ENCODE peak calls at places on chromosomes 7 and 10, in six cellular contexts. B is IMR-90, F is H9, A is mesenchymal stem cell, X is mesendoderm, J is H1. T is an unnamed sample.

GRCh38 chr10:80684217-80684616 is 146.5 kb downstream of the SH2D4B start:
- DNase-seq in F (no peak), J (no peak), A (peak), B (peak), X (peak), T (no peak)

GRCh38 chr7:10122573-10123100 is 851.0 kb upstream of the PHF14 start:
- DNase-seq in J (no peak), B (no peak), F (no peak), X (peak), A (peak), T (peak)

GRCh38 chr10:84574101-84574500 is 245.7 kb downstream of the CCSER2 start:
- DNase-seq in X (peak), F (no peak), A (no peak), J (no peak), B (no peak), T (no peak)

GRCh38 chr7:149209518-149210269 is 14.3 kb downstream of the ZNF282 start:
- DNase-seq in B (peak), J (peak), X (peak), A (peak), F (peak), T (peak)

GRCh38 chr7:157412021-157412443 is 75.2 kb downstream of the DNAJB6 start:
- DNase-seq in J (no peak), A (peak), X (no peak), F (no peak), B (peak), T (no peak)

GRCh38 chr10:124087672-124088634 is 5.4 kb downstream of the CHST15 start:
- DNase-seq in A (no peak), F (no peak), J (no peak), X (no peak), B (no peak), T (no peak)

GRCh38 chr10:86300399-86300925 is 66.1 kb downstream of the GRID1 start:
- DNase-seq in A (no peak), X (no peak), J (no peak), F (peak), B (no peak), T (no peak)

GRCh38 chr7:107230334-107230733 is 61.5 kb downstream of the HBP1 start:
- DNase-seq in B (peak), A (no peak), J (no peak), X (no peak), F (no peak), T (no peak)

GRCh38 chr10:30748152-30748845 is 118.7 kb upstream of the LYZL2 start:
- DNase-seq in F (no peak), J (no peak), B (no peak), A (peak), X (no peak), T (no peak)

GRCh38 chr7:73647725-73648592 is 19.7 kb upstream of the VPS37D start:
- DNase-seq in B (no peak), X (no peak), J (no peak), A (no peak), F (no peak), T (no peak)

GRCh38 chr10:117320050-117320665 is 55.1 kb downstream of the PDZD8 start:
- DNase-seq in X (peak), A (peak), B (peak), F (no peak), J (no peak), T (peak)

GRCh38 chr10:78843495-78843894 is 225.3 kb upstream of the ZMIZ1 start:
- DNase-seq in J (no peak), A (no peak), X (no peak), B (no peak), F (no peak), T (no peak)

GRCh38 chr10:120583424-120584108 is 126.5 kb downstream of the PLPP4 start:
- DNase-seq in F (peak), X (no peak), J (no peak), B (no peak), A (no peak), T (no peak)

GRCh38 chr10:33334170-33334838 is at the start of gene NRP1:
- DNase-seq in F (peak), A (no peak), J (no peak), X (peak), B (no peak), T (peak)

GRCh38 chr10:112949875-112950507 is at the start of gene TCF7L2:
- DNase-seq in X (peak), F (peak), B (peak), A (peak), J (peak), T (peak)

GRCh38 chr7:133530682-133531081 is 277.8 kb downstream of the EXOC4 start:
- DNase-seq in F (no peak), J (no peak), A (no peak), X (no peak), B (peak), T (no peak)

GRCh38 chr10:16381083-16381482 is 55.7 kb upstream of the PTER start:
- DNase-seq in X (no peak), A (no peak), F (no peak), B (no peak), J (no peak), T (no peak)

GRCh38 chr7:150451097-150451793 is 815 bp downstream of the GIMAP8 start:
- DNase-seq in F (no peak), A (no peak), B (no peak), J (no peak), X (no peak), T (no peak)

GRCh38 chr10:124539935-124540641 is 78.5 kb downstream of the LHPP start:
- DNase-seq in X (peak), F (peak), A (peak), J (peak), B (peak), T (peak)

GRCh38 chr10:86899128-86899527 is 58.3 kb downstream of the MMRN2 start:
- DNase-seq in B (no peak), X (peak), A (no peak), J (no peak), F (peak), T (peak)

GRCh38 chr7:132740176-132740575 is 163.9 kb upstream of the PLXNA4 start:
- DNase-seq in X (no peak), B (no peak), F (no peak), A (no peak), J (no peak), T (no peak)

GRCh38 chr7:69656890-69657289 is 58.6 kb downstream of the AUTS2 start:
- DNase-seq in A (peak), X (peak), F (no peak), J (no peak), B (no peak), T (no peak)

GRCh38 chr7:4208586-4208985 is 473.5 kb upstream of the FOXK1 start:
- DNase-seq in F (no peak), B (no peak), X (no peak), J (no peak), A (no peak), T (no peak)

GRCh38 chr10:31124852-31125251 is 93.2 kb upstream of the ZNF438 start:
- DNase-seq in A (no peak), X (no peak), F (no peak), J (no peak), B (no peak), T (no peak)

GRCh38 chr10:61882621-61883375 is 18.7 kb upstream of the ARID5B start:
- DNase-seq in X (no peak), F (no peak), B (peak), J (no peak), A (no peak), T (no peak)

GRCh38 chr10:124624875-124625274 is 119.3 kb downstream of the FAM53B start:
- DNase-seq in A (no peak), X (no peak), J (no peak), F (no peak), B (no peak), T (no peak)

GRCh38 chr7:37031571-37032257 is 307.4 kb upstream of the AOAH start:
- DNase-seq in J (peak), B (peak), F (peak), X (peak), A (peak), T (peak)

GRCh38 chr7:105250239-105250638 is 138.5 kb downstream of the SRPK2 start:
- DNase-seq in B (no peak), X (no peak), A (no peak), F (no peak), J (no peak), T (no peak)

GRCh38 chr7:29424295-29424983 is 139.2 kb upstream of the PRR15 start:
- DNase-seq in J (no peak), B (no peak), X (no peak), F (no peak), A (no peak), T (no peak)

GRCh38 chr10:5683065-5683464 is 1.6 kb upstream of the TASOR2 start:
- DNase-seq in F (no peak), A (no peak), X (no peak), B (no peak), J (no peak), T (no peak)

GRCh38 chr10:5685764-5686240 is 1.2 kb downstream of the TASOR2 start:
- DNase-seq in F (no peak), X (no peak), A (peak), J (no peak), B (peak), T (no peak)

GRCh38 chr10:5684318-5684970 is at the start of gene TASOR2:
- DNase-seq in F (peak), A (peak), X (peak), B (peak), J (peak), T (peak)

GRCh38 chr10:5681930-5682329 is 2.7 kb upstream of the TASOR2 start:
- DNase-seq in J (no peak), B (no peak), A (no peak), F (no peak), X (no peak), T (no peak)

DNA sequence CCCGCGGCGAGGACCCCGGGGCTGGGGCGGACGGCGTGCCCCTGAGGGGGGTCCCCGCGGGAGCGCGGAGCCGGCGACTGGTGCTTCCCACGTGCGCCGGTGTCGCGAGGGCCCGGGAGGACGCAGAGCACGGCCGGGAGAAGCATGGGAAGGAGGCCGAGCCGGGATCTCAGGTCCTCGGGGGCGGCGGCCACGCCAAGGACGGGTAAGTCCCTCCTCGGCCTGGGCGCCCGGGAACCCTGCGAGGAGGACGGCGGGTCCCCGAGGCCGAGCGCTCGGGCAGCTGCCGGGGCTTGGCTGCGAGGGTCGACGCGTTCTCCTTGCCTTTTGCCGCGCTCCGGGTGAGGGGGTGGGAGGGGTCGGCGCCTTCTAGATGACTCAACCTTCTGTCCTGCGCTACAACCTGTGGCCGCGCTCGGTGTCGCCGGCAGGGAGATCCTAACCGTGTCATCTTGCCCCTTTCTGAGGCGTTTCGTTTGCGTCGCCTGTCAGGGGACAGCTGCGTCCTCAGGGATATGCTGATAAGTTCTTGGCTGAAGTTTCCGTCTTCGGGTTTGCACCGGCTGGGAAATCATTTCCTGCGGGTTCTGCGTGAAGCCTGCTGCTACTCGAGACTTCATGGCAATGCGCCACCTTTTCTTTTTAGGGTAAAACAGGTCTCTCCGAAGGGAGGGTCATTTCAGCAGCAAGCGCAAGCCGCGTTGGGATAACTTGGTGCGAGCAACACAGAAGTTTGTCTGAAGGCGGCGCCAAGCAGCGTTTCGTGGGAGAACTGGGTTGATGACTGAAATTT is 529 bp downstream of the TASOR2 start:
- DNase-seq in X (peak), F (peak), A (peak), J (no peak), B (peak), T (peak)
- H2AK5ac ChIP-seq in X (no peak), F (no peak), A (no peak), J (no peak), B (no peak), T (no peak)

GRCh38 chr10:93749218-93749799 is 8.4 kb upstream of the LGI1 start:
- DNase-seq in B (no peak), F (peak), X (peak), J (peak), A (peak), T (no peak)
- H3K4me2 ChIP-seq in B (no peak), F (peak), X (no peak), J (peak), A (no peak), T (no peak)

GRCh38 chr10:21482821-21483220 is 42.7 kb downstream of the SKIDA1 start:
- DNase-seq in A (no peak), B (no peak), X (no peak), F (no peak), J (no peak), T (no peak)
- H2AK5ac ChIP-seq in A (no peak), B (no peak), X (no peak), F (no peak), J (no peak), T (no peak)

GRCh38 chr10:9163699-9164098 is 1109.2 kb downstream of the GATA3 start:
- DNase-seq in B (no peak), J (no peak), F (no peak), A (no peak), X (no peak), T (no peak)
- H3K4me2 ChIP-seq in B (no peak), J (no peak), F (no peak), A (no peak), X (no peak), T (no peak)

DNA sequence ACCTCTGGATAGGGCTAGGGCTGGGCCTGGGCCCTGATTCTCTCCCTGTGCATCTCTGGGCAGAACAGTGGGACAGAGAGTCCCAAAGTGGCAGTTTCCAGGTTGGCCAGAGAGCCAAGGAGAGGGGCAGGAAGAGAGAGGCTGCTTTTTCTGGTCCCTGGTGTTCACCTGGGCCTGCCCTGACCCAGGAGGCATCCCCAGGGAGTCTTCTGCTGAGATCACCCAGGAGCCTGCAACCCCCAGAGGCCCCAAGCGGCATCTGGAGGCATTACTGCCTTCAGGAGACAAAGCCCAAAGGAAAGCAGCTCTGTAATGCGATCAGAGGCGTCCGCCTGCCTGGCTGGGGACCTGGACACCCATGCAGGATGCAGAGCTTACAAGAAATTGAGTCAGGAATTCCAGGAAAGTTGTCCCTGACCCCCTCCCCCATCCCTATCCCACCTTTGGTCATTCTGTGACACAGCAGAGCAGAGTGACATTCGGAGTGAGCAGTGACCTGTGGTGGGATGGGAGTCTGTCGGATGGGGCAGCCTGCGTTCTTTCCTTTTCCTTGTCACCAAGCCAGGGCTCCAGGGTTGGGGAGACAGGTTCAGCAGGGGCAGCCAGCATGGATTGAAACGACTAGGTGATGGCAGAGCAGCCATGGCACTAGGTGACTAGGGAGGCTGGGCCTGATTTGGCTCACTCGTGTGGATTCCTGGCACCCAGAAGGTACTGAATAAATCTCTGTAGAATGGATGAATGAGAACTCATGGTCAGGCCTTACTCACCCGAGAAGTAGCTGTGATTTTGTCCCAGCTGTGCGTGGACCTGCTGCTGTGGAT is 10.4 kb downstream of the UNC5B start:
- DNase-seq in X (peak), A (peak), B (peak), F (peak), J (no peak), T (no peak)
- H2AK5ac ChIP-seq in X (peak), A (no peak), B (peak), F (no peak), J (peak), T (peak)

DNA sequence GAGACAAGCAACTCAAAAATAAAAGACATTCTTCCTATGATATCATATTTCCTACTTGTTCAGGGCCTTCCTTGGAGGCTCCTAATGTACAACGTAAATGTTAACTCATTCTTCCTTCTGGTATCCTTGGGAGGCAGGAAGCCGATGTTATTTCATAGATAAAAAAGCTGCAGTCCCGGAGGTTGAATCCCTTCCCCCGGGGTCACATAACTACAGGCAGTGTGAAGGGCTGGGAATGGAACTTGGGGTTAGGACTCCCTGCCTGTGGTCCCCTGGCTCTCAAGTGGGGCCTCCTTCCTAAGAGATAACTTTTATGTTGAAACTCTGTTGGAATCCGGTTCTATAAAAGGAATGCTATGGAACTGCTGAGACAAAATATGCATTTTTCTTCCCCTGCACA is 14.9 kb upstream of the CCDC3 start:
- DNase-seq in B (peak), F (no peak), A (peak), J (no peak), X (no peak), T (no peak)
- H3K4me2 ChIP-seq in B (no peak), F (no peak), A (no peak), J (no peak), X (no peak), T (no peak)

GRCh38 chr7:101128040-101128834 is 1.3 kb downstream of the SERPINE1 start:
- DNase-seq in A (peak), X (no peak), F (no peak), J (no peak), B (no peak), T (no peak)
- H2AK5ac ChIP-seq in A (peak), X (no peak), F (no peak), J (no peak), B (peak), T (peak)

GRCh38 chr7:158676898-158677297 is 27.7 kb downstream of the NCAPG2 start:
- DNase-seq in B (no peak), F (no peak), J (no peak), X (no peak), A (no peak), T (no peak)

GRCh38 chr7:158676171-158676840 is 28.3 kb downstream of the NCAPG2 start:
- DNase-seq in J (no peak), F (no peak), A (no peak), B (peak), X (no peak), T (no peak)

DNA sequence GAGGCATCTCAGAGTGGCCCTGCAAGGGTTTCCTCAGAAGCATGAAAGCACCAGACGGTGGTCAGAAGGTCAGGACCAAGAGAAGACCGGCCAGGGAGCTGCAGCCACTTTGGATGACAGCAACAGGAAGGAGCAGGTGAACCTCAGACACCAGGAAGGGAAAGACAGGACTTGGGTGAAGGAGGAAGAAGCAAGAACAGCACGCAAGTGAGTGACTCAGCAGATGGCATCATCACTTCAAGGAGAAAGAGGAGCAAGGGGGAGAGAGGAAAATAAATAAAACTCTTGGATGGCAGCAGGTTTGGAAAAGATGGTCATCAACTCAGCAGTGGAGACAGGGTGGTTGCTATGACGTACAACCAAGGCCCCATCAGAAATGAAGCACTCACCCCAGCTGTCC is 31.6 kb downstream of the NCAPG2 start:
- DNase-seq in A (peak), F (no peak), X (no peak), J (no peak), B (peak), T (no peak)
- H3K4me2 ChIP-seq in A (no peak), F (no peak), X (no peak), J (no peak), B (no peak), T (no peak)

GRCh38 chr10:96587255-96588059 is 645 bp upstream of the TM9SF3 start:
- DNase-seq in B (peak), J (no peak), F (no peak), X (peak), A (peak), T (no peak)
- H2AK5ac ChIP-seq in B (peak), J (no peak), F (no peak), X (no peak), A (peak), T (no peak)

GRCh38 chr7:17402628-17403278 is 104.3 kb downstream of the AHR start:
- DNase-seq in J (no peak), A (no peak), B (no peak), F (no peak), X (no peak), T (no peak)

GRCh38 chr7:17401806-17402627 is 103.6 kb downstream of the AHR start:
- DNase-seq in X (no peak), J (no peak), F (no peak), A (no peak), B (no peak), T (no peak)

GRCh38 chr7:17406756-17407155 is 108.3 kb downstream of the AHR start:
- DNase-seq in B (peak), A (peak), X (no peak), J (no peak), F (no peak), T (no peak)

GRCh38 chr7:17405786-17406185 is 107.3 kb downstream of the AHR start:
- DNase-seq in B (peak), F (no peak), A (peak), X (no peak), J (no peak), T (no peak)

GRCh38 chr7:17403996-17404395 is 105.5 kb downstream of the AHR start:
- DNase-seq in X (peak), J (no peak), B (no peak), F (no peak), A (peak), T (no peak)
- H3K4me2 ChIP-seq in X (no peak), J (no peak), B (no peak), F (no peak), A (no peak), T (no peak)